ENCODE peak calls at places on chromosome 13, in nine cellular contexts. U is endothelial cell; A is cardiac muscle cell; V is NCI-H524; O is fibroblast of mammary gland; J is ELF-1; X is GM23338; Z is HEK293T; Q is stimulated activated CD8-positive, alpha-beta memory T cell treated with anti-CD3 and anti-CD28 coated beads, Interleukin-2, amount 100 ng/mL, for 1 hour. F is an unnamed sample.

GRCh38 chr13:30720470-30720869 is 14.9 kb upstream of the ALOX5AP start:
- DNase-seq in U (no peak), A (no peak), V (no peak), O (no peak), J (no peak), X (no peak), Z (no peak), Q (no peak), F (no peak)

GRCh38 chr13:74290324-74290773 is 156.1 kb upstream of the KLF12 start:
- DNase-seq in U (no peak), A (peak), V (peak), O (peak), J (peak), X (peak), Z (peak), Q (no peak), F (peak)

GRCh38 chr13:79988573-79988972 is 352.4 kb downstream of the SPRY2 start:
- DNase-seq in U (no peak), A (no peak), V (no peak), O (peak), J (no peak), X (no peak), Z (no peak), Q (no peak), F (no peak)

GRCh38 chr13:40063278-40063698 is 407.8 kb downstream of the COG6 start:
- DNase-seq in U (no peak), A (no peak), V (peak), O (peak), J (no peak), X (no peak), Z (no peak), Q (no peak), F (no peak)

GRCh38 chr13:113059891-113060290 is 45.7 kb upstream of the F7 start:
- DNase-seq in U (no peak), A (no peak), V (no peak), O (no peak), J (peak), X (peak), Z (no peak), Q (no peak), F (no peak)

GRCh38 chr13:42043676-42044075 is 4.8 kb upstream of the DGKH start:
- DNase-seq in U (no peak), A (no peak), V (no peak), O (no peak), J (no peak), X (no peak), Z (no peak), Q (no peak), F (peak)

GRCh38 chr13:73672492-73672891 is 461.7 kb downstream of the KLF12 start:
- DNase-seq in U (no peak), A (no peak), V (no peak), O (no peak), J (no peak), X (no peak), Z (no peak), Q (no peak), F (peak)

GRCh38 chr13:82681535-82681934 is 1200.7 kb downstream of the SLITRK1 start:
- DNase-seq in U (no peak), A (no peak), V (no peak), O (no peak), J (peak), X (no peak), Z (no peak), Q (no peak), F (no peak)

GRCh38 chr13:44748439-44748838 is 172.3 kb upstream of the TSC22D1 start:
- DNase-seq in U (no peak), A (no peak), V (no peak), O (no peak), J (no peak), X (no peak), Z (no peak), Q (no peak), F (no peak)

GRCh38 chr13:97502192-97502591 is 68.2 kb downstream of the RAP2A start:
- DNase-seq in U (no peak), A (no peak), V (no peak), O (peak), J (no peak), X (no peak), Z (no peak), Q (no peak), F (no peak)

GRCh38 chr13:48131481-48131992 is 36.6 kb upstream of the MED4 start:
- DNase-seq in U (no peak), A (no peak), V (no peak), O (no peak), J (no peak), X (no peak), Z (no peak), Q (no peak), F (no peak)

F was measured in HAP-1.